ENCODE peak calls at places on chromosomes 4 and X, in six cellular contexts. One of them, this sample, is unnamed.

GRCh38 chrX:22118161-22118830 is 86.2 kb downstream of the PHEX start:
- DNase-seq in HepG2: no peak
- DNase-seq in H1: no peak
- DNase-seq in GM12878: no peak
- DNase-seq in GM12891: no peak
- DNase-seq in K562: no peak
- DNase-seq in this sample: no peak

GRCh38 chrX:47648376-47648775 is 2.0 kb downstream of the ELK1 start:
- DNase-seq in GM12878: no peak
- DNase-seq in H1: no peak
- DNase-seq in GM12891: no peak
- DNase-seq in K562: no peak
- DNase-seq in HepG2: no peak
- DNase-seq in this sample: no peak

GRCh38 chr4:102139132-102139573 is 206.1 kb downstream of the SLC39A8 start:
- DNase-seq in GM12878: no peak
- DNase-seq in HepG2: no peak
- DNase-seq in H1: no peak
- DNase-seq in GM12891: no peak
- DNase-seq in K562: no peak
- DNase-seq in this sample: no peak

GRCh38 chr4:22670953-22671352 is 21.8 kb upstream of the GBA3 start:
- DNase-seq in GM12891: no peak
- DNase-seq in GM12878: no peak
- DNase-seq in K562: no peak
- DNase-seq in H1: no peak
- DNase-seq in HepG2: no peak
- DNase-seq in this sample: no peak

GRCh38 chr4:80360102-80360501 is 24.6 kb downstream of the CFAP299 start:
- DNase-seq in GM12878: no peak
- DNase-seq in GM12891: no peak
- DNase-seq in HepG2: no peak
- DNase-seq in H1: no peak
- DNase-seq in K562: no peak
- DNase-seq in this sample: no peak

GRCh38 chr4:73944061-73944875 is 37.6 kb downstream of the PF4 start:
- DNase-seq in HepG2: no peak
- DNase-seq in H1: peak
- DNase-seq in GM12891: no peak
- DNase-seq in K562: no peak
- DNase-seq in GM12878: no peak
- DNase-seq in this sample: no peak

GRCh38 chr4:39947963-39948362 is 29.7 kb downstream of the PDS5A start:
- DNase-seq in GM12878: no peak
- DNase-seq in HepG2: no peak
- DNase-seq in H1: no peak
- DNase-seq in GM12891: no peak
- DNase-seq in K562: no peak
- DNase-seq in this sample: no peak

GRCh38 chr4:1871471-1872021 is 353 bp downstream of the NSD2 start:
- DNase-seq in HepG2: no peak
- DNase-seq in H1: peak
- DNase-seq in K562: no peak
- DNase-seq in GM12878: no peak
- DNase-seq in GM12891: no peak
- DNase-seq in this sample: no peak

GRCh38 chrX:72620550-72621145 is 48.0 kb upstream of the HDAC8 start:
- DNase-seq in K562: peak
- DNase-seq in H1: no peak
- DNase-seq in HepG2: peak
- DNase-seq in GM12891: no peak
- DNase-seq in GM12878: no peak
- DNase-seq in this sample: no peak

GRCh38 chr4:61877893-61878292 is 677.8 kb downstream of the ADGRL3 start:
- DNase-seq in H1: no peak
- DNase-seq in K562: no peak
- DNase-seq in GM12878: no peak
- DNase-seq in GM12891: no peak
- DNase-seq in HepG2: no peak
- DNase-seq in this sample: no peak

GRCh38 chr4:1842993-1843448 is 12.9 kb downstream of the LETM1 start:
- DNase-seq in GM12878: no peak
- DNase-seq in K562: no peak
- DNase-seq in H1: no peak
- DNase-seq in HepG2: no peak
- DNase-seq in GM12891: no peak
- DNase-seq in this sample: no peak

GRCh38 chr4:18722748-18723191 is 701.2 kb upstream of the LCORL start:
- DNase-seq in H1: no peak
- DNase-seq in GM12878: no peak
- DNase-seq in K562: no peak
- DNase-seq in HepG2: no peak
- DNase-seq in GM12891: no peak
- DNase-seq in this sample: no peak

GRCh38 chr4:87006531-87007344 is 71.9 kb downstream of the AFF1 start:
- DNase-seq in GM12878: peak
- DNase-seq in HepG2: peak
- DNase-seq in GM12891: peak
- DNase-seq in H1: peak
- DNase-seq in K562: peak
- DNase-seq in this sample: peak

GRCh38 chr4:128979934-128980333 is 113.4 kb downstream of the SCLT1 start:
- DNase-seq in HepG2: no peak
- DNase-seq in GM12891: no peak
- DNase-seq in GM12878: no peak
- DNase-seq in K562: no peak
- DNase-seq in H1: no peak
- DNase-seq in this sample: no peak

GRCh38 chr4:135277116-135277979 is 1075.8 kb upstream of the PABPC4L start:
- DNase-seq in K562: no peak
- DNase-seq in H1: no peak
- DNase-seq in HepG2: no peak
- DNase-seq in GM12891: no peak
- DNase-seq in GM12878: no peak
- DNase-seq in this sample: no peak

GRCh38 chr4:105894570-105895323 is 524 bp upstream of the NPNT start:
- DNase-seq in K562: no peak
- DNase-seq in GM12878: no peak
- DNase-seq in GM12891: peak
- DNase-seq in HepG2: no peak
- DNase-seq in H1: peak
- DNase-seq in this sample: peak

GRCh38 chrX:71911731-71912050 is 1.0 kb downstream of the NHSL2 start:
- DNase-seq in K562: no peak
- DNase-seq in HepG2: no peak
- DNase-seq in GM12891: no peak
- DNase-seq in H1: no peak
- DNase-seq in GM12878: no peak
- DNase-seq in this sample: no peak

GRCh38 chrX:83508006-83508405 is at the start of gene POU3F4:
- DNase-seq in GM12891: no peak
- DNase-seq in H1: peak
- DNase-seq in GM12878: no peak
- DNase-seq in K562: no peak
- DNase-seq in HepG2: no peak
- DNase-seq in this sample: no peak

GRCh38 chrX:82087699-82088098 is 885.8 kb downstream of the SH3BGRL start:
- DNase-seq in K562: no peak
- DNase-seq in GM12878: no peak
- DNase-seq in GM12891: no peak
- DNase-seq in HepG2: no peak
- DNase-seq in H1: no peak
- DNase-seq in this sample: no peak

GRCh38 chr4:74038161-74039064 is at the start of gene CXCL3:
- DNase-seq in K562: peak
- DNase-seq in GM12891: no peak
- DNase-seq in GM12878: no peak
- DNase-seq in H1: peak
- DNase-seq in HepG2: no peak
- DNase-seq in this sample: no peak

GRCh38 chrX:106177106-106177981 is 9.2 kb downstream of the PWWP3B start:
- DNase-seq in H1: peak
- DNase-seq in GM12891: no peak
- DNase-seq in HepG2: no peak
- DNase-seq in K562: no peak
- DNase-seq in GM12878: no peak
- DNase-seq in this sample: no peak

GRCh38 chr4:110071466-110071865 is 126.9 kb downstream of the ELOVL6 start:
- DNase-seq in GM12891: no peak
- DNase-seq in K562: no peak
- DNase-seq in H1: no peak
- DNase-seq in HepG2: no peak
- DNase-seq in GM12878: no peak
- DNase-seq in this sample: no peak

GRCh38 chrX:34903316-34903715 is 39.3 kb upstream of the FAM47B start:
- DNase-seq in H1: no peak
- DNase-seq in GM12891: no peak
- DNase-seq in HepG2: no peak
- DNase-seq in GM12878: no peak
- DNase-seq in K562: no peak
- DNase-seq in this sample: no peak

GRCh38 chr4:90198086-90198847 is 71.1 kb downstream of the CCSER1 start:
- DNase-seq in HepG2: no peak
- DNase-seq in K562: no peak
- DNase-seq in GM12891: no peak
- DNase-seq in GM12878: no peak
- DNase-seq in H1: no peak
- DNase-seq in this sample: no peak

GRCh38 chr4:23882976-23883531 is 6.8 kb downstream of the PPARGC1A start:
- DNase-seq in GM12891: no peak
- DNase-seq in GM12878: no peak
- DNase-seq in K562: no peak
- DNase-seq in H1: no peak
- DNase-seq in HepG2: no peak
- DNase-seq in this sample: no peak

GRCh38 chr4:108035691-108036090 is 46.0 kb downstream of the HADH start:
- DNase-seq in HepG2: no peak
- DNase-seq in K562: no peak
- DNase-seq in GM12891: no peak
- DNase-seq in GM12878: no peak
- DNase-seq in H1: no peak
- DNase-seq in this sample: no peak

GRCh38 chr4:106587558-106587957 is 219.0 kb upstream of the GIMD1 start:
- DNase-seq in GM12891: no peak
- DNase-seq in K562: no peak
- DNase-seq in GM12878: no peak
- DNase-seq in HepG2: no peak
- DNase-seq in H1: no peak
- DNase-seq in this sample: no peak

GRCh38 chrX:77167993-77168392 is 279.2 kb upstream of the FGF16 start:
- DNase-seq in HepG2: peak
- DNase-seq in H1: no peak
- DNase-seq in GM12891: no peak
- DNase-seq in GM12878: no peak
- DNase-seq in K562: no peak
- DNase-seq in this sample: no peak

DNA sequence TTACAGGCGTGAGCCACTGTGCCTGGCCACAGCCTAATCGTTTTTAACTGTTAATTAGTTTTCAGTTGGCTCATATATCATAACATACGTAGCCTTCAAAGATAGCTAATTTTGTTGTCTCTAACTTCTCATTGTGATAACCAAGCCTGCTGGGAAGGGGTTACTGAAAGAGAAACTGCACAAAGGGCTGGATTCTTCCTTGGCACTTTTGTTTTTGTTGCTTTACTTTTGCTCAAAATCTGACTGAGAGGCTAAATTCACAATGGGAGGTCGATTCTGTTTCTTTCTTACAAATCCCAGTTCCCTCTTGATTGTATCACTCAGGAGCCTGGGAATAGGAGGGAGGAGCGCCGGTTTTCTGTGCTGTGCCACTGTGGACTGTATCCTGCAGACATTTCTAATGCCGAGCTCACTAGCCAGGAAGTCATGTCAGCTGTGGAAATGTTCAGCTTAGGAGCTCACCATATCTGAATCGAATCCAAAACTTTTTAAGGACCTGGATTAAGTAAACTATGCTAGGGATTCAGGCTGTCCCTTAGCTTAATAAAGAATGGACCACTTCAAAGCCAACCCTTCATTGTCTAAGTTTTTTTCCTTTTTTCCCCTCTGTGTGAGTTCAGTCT is 120.5 kb upstream of the FAT1 start:
- DNase-seq in HepG2: no peak
- DNase-seq in GM12891: no peak
- DNase-seq in K562: no peak
- DNase-seq in GM12878: no peak
- DNase-seq in H1: no peak
- DNase-seq in this sample: no peak
- TF ChIP-seq POLR2A in HepG2: no peak
- TF ChIP-seq POLR2A in GM12891: no peak
- TF ChIP-seq POLR2A in K562: no peak
- TF ChIP-seq POLR2A in GM12878: no peak
- TF ChIP-seq POLR2A in H1: no peak
- TF ChIP-seq POLR2A in this sample: no peak

DNA sequence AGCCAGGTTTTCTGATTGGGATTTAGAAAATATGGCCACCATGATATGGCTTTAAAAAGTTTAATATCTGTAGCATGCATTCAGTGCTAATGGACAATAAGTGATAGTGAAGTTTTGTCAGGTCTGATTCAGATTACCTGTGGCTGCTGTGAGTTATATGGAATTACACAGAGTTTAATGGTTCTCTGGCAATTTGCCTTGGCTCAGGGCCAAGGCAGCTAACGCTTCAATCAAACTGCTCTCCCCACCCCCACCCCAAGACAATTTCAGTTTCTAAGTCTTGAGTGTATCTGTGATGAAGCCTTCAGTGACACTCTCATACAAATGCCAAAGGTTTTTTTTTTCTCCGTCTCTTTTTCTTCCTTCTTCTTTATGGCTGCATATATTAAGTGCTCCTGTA is 106.6 kb downstream of the SHROOM4 start:
- DNase-seq in K562: no peak
- DNase-seq in GM12891: no peak
- DNase-seq in GM12878: no peak
- DNase-seq in HepG2: no peak
- DNase-seq in H1: no peak
- DNase-seq in this sample: no peak
- TF ChIP-seq POLR2AphosphoS5 in K562: no peak
- TF ChIP-seq POLR2AphosphoS5 in GM12891: no peak
- TF ChIP-seq POLR2AphosphoS5 in GM12878: no peak
- TF ChIP-seq POLR2AphosphoS5 in HepG2: no peak
- TF ChIP-seq POLR2AphosphoS5 in H1: no peak
- TF ChIP-seq POLR2AphosphoS5 in this sample: no peak

DNA sequence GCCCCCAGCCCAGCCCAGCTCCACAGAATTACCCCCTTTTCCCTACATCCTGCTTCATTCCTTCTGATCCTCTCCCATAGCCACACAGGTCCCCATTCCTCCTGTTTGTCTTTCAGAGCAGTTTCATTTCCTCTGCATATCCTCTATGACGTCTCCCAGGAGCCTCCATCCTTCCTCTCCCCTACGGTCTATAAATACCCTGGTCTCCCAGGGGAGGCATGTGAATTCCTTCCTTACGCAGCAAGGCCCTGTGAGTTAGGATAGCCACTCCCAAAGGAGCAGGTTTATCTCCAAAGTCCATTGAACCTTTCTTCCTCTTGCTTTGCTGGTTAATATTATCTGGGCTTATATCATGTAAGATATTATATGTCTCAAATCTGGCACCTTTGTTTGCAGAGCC is 8.4 kb upstream of the APLN start:
- DNase-seq in H1: no peak
- DNase-seq in GM12891: no peak
- DNase-seq in GM12878: no peak
- DNase-seq in HepG2: no peak
- DNase-seq in K562: no peak
- DNase-seq in this sample: no peak
- TF ChIP-seq TAF1 in H1: no peak
- TF ChIP-seq TAF1 in GM12891: no peak
- TF ChIP-seq TAF1 in GM12878: no peak
- TF ChIP-seq TAF1 in HepG2: no peak
- TF ChIP-seq TAF1 in K562: no peak
- TF ChIP-seq TAF1 in this sample: no peak

GRCh38 chrX:38805294-38806053 is 4.2 kb downstream of the MID1IP1 start:
- DNase-seq in H1: peak
- DNase-seq in GM12878: no peak
- DNase-seq in GM12891: no peak
- DNase-seq in HepG2: peak
- DNase-seq in K562: peak
- DNase-seq in this sample: peak
- TF ChIP-seq POLR2A in H1: no peak
- TF ChIP-seq POLR2A in GM12878: peak
- TF ChIP-seq POLR2A in GM12891: peak
- TF ChIP-seq POLR2A in HepG2: no peak
- TF ChIP-seq POLR2A in K562: peak
- TF ChIP-seq POLR2A in this sample: peak